ENCODE peak calls at places on chromosomes 12 and 14, in five cellular contexts. I is IMR-90, M is mesendoderm, J is neuronal stem cell, Q is mesenchymal stem cell. R is an unnamed sample.
A peak's percentile ranks its signal among the peaks of the same experiment; 100 is the strongest.

GRCh38 chr12:31732926-31733548 is 4.2 kb upstream of the AMN1 start:
- DNase-seq in Q (peak; percentile 85), M (peak; percentile 98), I (peak; percentile 83), J (no peak), R (peak; percentile 91)

GRCh38 chr12:53482626-53483165 is 16.6 kb downstream of the MAP3K12 start:
- DNase-seq in Q (no peak), M (no peak), J (no peak), I (no peak), R (no peak)

GRCh38 chr14:46063872-46064271 is 587.7 kb downstream of the RPL10L start:
- DNase-seq in M (peak; percentile 6), Q (no peak), I (no peak), J (no peak), R (peak; percentile 28)

GRCh38 chr12:78888583-78888982 is 24.0 kb downstream of the SYT1 start:
- DNase-seq in I (no peak), Q (no peak), J (no peak), M (peak; percentile 74), R (no peak)

GRCh38 chr12:24360907-24361306 is 411.4 kb upstream of the SOX5 start:
- DNase-seq in M (peak; percentile 32), J (no peak), I (peak; percentile 19), Q (peak; percentile 92), R (no peak)

GRCh38 chr12:102593128-102593527 is 112.8 kb upstream of the IGF1 start:
- DNase-seq in Q (no peak), M (no peak), J (no peak), I (no peak), R (no peak)

GRCh38 chr14:91138511-91139359 is 24.9 kb downstream of the DGLUCY start:
- DNase-seq in I (no peak), M (peak; percentile 79), J (no peak), Q (peak; percentile 35), R (peak; percentile 41)

GRCh38 chr14:54444003-54444402 is 2.8 kb upstream of the CNIH1 start:
- DNase-seq in I (no peak), Q (no peak), J (no peak), M (no peak), R (no peak)

GRCh38 chr12:50981319-50982239 is 29.2 kb downstream of the HIGD1C start:
- DNase-seq in M (no peak), Q (no peak), J (peak; percentile 11), I (no peak), R (no peak)

GRCh38 chr12:104844123-104844522 is 114.0 kb downstream of the SLC41A2 start:
- DNase-seq in I (no peak), J (no peak), Q (no peak), M (no peak), R (no peak)

GRCh38 chr14:42299692-42300091 is 693.0 kb downstream of the LRFN5 start:
- DNase-seq in I (no peak), Q (no peak), J (no peak), M (no peak), R (no peak)

DNA sequence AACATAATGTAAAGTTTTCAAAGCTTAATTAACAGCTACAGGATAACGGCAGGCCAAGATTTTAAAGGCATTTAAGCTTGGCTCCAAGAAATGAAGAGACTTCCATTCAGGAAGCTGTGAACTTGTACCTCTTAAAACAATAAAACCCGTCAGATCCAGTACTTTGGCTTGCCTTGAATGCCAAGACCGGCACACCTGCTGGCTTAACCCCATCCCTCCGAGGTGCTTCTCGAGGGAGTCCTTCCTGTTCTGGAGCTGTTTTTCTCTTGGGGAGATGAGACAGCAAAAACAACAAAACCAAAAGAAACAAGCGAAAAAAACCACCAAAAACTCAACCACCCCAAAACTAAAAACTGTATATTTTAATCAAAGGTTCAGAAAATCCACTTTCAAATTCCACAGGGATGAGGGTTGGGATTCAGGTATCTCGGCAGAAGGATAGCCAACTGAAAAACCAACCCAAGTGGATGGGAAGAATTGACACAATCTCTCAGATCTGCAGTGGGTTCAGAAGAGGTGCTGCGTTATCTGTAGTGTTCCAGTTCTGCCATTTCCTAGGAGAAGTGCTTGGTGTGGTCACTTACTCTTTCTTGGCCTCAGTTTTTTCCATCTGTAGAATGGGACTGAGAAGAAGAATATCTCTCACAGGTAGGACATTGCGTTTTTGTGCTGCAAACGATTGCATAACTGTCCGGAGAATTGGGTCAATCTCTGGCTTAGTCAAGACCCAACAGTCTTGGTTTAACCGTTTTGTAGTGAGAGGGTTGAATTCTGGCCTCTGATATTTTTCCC is 420.1 kb downstream of the VRK1 start:
- DNase-seq in J (no peak), I (no peak), M (peak; percentile 2), Q (no peak), R (peak; percentile 45)
- H2AK5ac ChIP-seq in J (no peak overlapping the region), I (no peak overlapping the region), M (no peak overlapping the region), Q (no peak overlapping the region), R (no peak overlapping the region)

DNA sequence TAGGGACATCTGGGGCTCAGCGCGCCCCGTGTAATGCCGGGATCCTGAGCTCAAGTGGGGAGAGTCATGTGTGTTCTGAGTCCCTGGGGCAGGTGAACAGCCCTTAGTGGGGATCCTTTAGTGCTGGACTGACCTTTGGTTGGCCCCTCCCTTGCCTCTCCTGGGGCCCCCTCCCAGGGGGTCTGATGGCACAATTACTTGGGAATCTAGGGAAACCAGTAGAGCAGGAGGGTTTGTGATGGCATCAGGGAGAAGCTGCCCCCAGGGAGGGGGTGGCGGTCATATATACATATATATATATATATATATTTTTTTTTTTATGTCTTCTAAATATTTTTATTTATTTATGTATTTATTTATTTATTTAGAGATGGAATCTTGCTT is at the start of gene MORN3:
- DNase-seq in M (peak; percentile 59), I (no peak), J (no peak), Q (no peak), R (no peak)
- H2AK5ac ChIP-seq in M (no peak within 1 kb of the TSS), I (no peak within 1 kb of the TSS), J (peak within 1 kb of the TSS; percentile 91), Q (no peak within 1 kb of the TSS), R (no peak within 1 kb of the TSS)

DNA sequence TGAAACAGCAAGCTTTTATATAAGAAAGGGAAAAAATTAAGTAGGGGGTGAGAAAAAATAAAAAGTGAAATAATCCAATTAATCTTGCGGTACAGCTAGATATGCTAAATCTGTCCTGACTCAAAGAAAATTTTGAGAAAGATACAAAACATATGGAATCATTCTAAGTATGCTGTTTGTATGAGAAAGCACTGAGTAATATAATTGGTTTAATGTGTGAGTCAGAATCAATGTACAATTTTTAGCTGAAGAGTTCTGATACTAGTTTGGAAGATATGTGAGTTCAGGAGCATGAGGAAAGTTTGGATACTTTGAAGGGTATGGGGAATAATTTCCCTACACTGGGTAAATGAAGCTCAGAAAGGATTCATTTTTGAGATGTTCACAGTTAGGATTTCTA is 190.9 kb upstream of the RASSF8 start:
- DNase-seq in M (no peak), J (no peak), I (peak; percentile 77), Q (no peak), R (no peak)
- H2AK5ac ChIP-seq in M (no peak overlapping the region), J (no peak overlapping the region), I (no peak overlapping the region), Q (no peak overlapping the region), R (no peak overlapping the region)

DNA sequence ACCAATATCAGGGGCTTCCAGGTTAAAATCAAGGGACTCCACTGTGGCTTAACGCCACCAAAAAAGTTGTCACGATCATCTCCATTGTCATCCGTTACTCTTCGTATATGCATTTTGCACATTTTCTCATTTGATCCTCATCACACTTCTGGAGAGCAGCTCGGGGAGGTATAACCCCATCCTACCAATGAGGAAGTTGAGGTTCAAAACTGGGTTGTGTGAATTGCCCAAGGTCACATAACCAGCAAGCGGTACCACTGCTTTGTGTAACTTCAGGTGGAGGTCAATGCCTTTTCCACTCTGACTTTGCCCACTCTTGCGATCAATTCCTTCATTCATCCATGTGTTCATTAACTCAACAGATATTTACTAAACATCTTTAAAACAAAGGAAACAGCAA is 71.1 kb upstream of the CCND2 start:
- DNase-seq in I (no peak), J (no peak), M (no peak), Q (no peak), R (no peak)
- H2AK5ac ChIP-seq in I (no peak overlapping the region), J (no peak overlapping the region), M (no peak overlapping the region), Q (no peak overlapping the region), R (no peak overlapping the region)

DNA sequence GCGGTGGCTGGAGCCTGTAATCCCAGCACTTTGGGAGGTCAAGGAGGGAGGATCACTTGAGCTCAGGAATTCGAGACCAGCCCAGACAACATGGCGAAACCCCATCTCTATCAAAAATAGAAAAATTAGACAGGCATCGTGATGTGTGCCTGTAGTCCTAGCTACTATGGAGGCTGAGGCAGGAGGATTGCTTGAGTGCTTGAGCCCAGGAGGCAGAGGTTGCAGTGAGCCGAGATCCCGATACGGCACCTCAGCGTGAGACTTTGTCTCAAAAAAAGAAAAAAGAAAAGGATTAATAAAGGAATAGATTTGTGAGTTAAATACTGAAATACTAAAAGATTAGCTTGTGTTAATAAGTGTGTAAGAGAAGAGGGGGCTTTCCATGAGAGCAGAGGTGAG is 29.4 kb downstream of the RPGRIP1 start:
- DNase-seq in Q (no peak), J (no peak), M (no peak), I (no peak), R (no peak)
- H2AK5ac ChIP-seq in Q (no peak overlapping the region), J (no peak overlapping the region), M (no peak overlapping the region), I (no peak overlapping the region), R (peak overlapping the region; percentile 17)

DNA sequence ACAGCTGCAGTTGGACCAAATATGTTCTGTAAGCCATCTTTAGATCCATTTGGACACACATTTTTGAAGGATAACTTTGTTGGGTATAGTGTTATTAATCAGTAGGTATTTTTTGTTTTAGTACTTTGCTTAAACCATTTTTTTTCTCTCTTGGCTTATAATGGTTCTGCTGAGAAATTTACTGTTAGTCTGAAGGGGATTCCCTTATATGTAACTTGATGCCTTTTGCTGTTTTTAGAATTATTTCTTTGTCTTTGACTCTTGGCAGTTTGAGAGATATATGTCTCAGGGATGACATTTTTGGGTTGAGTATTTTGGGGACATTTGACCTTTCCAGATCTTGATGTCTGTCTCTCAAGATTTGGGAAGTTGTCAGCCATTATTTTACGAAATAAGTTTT is 169.8 kb downstream of the GPHN start:
- DNase-seq in Q (no peak), M (no peak), J (no peak), I (no peak), R (no peak)
- H2AK5ac ChIP-seq in Q (no peak overlapping the region), M (no peak overlapping the region), J (no peak overlapping the region), I (no peak overlapping the region), R (no peak overlapping the region)

DNA sequence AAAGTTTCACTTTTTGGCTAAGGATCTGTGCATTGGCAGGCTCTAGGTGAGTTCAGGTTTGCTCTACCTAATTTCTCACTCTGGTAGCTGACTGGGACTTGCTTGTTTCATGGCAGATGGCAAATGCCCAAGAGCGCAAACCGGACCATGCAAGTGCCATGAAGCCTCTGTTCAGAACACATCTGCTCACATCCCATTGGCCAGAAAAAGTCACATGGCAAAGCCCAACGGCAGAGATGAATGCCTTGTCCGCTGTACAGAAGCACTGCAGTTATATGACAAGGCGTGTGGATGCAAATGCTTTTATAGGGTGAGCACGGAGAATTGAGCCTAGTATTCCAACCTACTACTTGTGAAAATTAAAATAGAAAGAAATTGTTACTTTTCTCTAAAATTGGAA is 202.2 kb upstream of the HMGA2 start:
- DNase-seq in J (no peak), I (no peak), M (no peak), Q (no peak), R (no peak)
- H2AK5ac ChIP-seq in J (no peak overlapping the region), I (peak overlapping the region; percentile 74), M (no peak overlapping the region), Q (peak overlapping the region; percentile 26), R (no peak overlapping the region)

R was measured in H9.